ENCODE peak calls at places on chromosomes 7 and 10, in nine cellular contexts. H, T, W, Q, N, P, L, R and S are unnamed samples. For H3K4me1, the result is how much of the 10 kb centered on the place peaks cover.

GRCh38 chr10:88623835-88624234 is 37.3 kb downstream of the LIPJ start:
- DNase-seq in H (no peak), T (no peak), W (no peak), Q (no peak), N (no peak), P (no peak), L (no peak), R (no peak), S (no peak)

GRCh38 chr10:30931094-30931493 is 100.6 kb downstream of the ZNF438 start:
- DNase-seq in H (no peak), T (no peak), W (no peak), Q (no peak), N (no peak), P (no peak), L (no peak), R (no peak), S (no peak)

GRCh38 chr7:14395860-14396259 is 406.4 kb upstream of the ETV1 start:
- DNase-seq in H (no peak), T (no peak), W (no peak), Q (no peak), N (no peak), P (no peak), L (no peak), R (no peak), S (no peak)

GRCh38 chr10:33571616-33572015 is 237.1 kb upstream of the NRP1 start:
- DNase-seq in H (no peak), T (no peak), W (peak), Q (no peak), N (no peak), P (no peak), L (no peak), R (no peak), S (no peak)

GRCh38 chr7:132751282-132751647 is 175.0 kb upstream of the PLXNA4 start:
- DNase-seq in H (no peak), T (no peak), W (no peak), Q (no peak), N (no peak), P (no peak), L (no peak), R (no peak), S (no peak)

GRCh38 chr10:30758341-30758740 is 128.8 kb upstream of the LYZL2 start:
- DNase-seq in H (no peak), T (no peak), W (peak), Q (no peak), N (no peak), P (no peak), L (no peak), R (no peak), S (no peak)

GRCh38 chr7:124701955-124702354 is 63.6 kb downstream of the GPR37 start:
- DNase-seq in H (no peak), T (no peak), W (peak), Q (no peak), N (no peak), P (no peak), L (no peak), R (no peak), S (no peak)

GRCh38 chr7:21261627-21262564 is 166.0 kb upstream of the SP4 start:
- DNase-seq in H (peak), T (peak), W (peak), Q (no peak), N (peak), P (no peak), L (peak), R (no peak), S (no peak)

GRCh38 chr10:60901561-60902235 is 42.3 kb downstream of the RHOBTB1 start:
- DNase-seq in H (no peak), T (peak), W (no peak), Q (no peak), N (no peak), P (peak), L (peak), R (no peak), S (no peak)

GRCh38 chr7:3897430-3898385 is 596.7 kb downstream of the SDK1 start:
- DNase-seq in H (no peak), T (peak), W (peak), Q (no peak), N (peak), P (no peak), L (peak), R (no peak), S (no peak)

GRCh38 chr10:94038024-94038423 is 44.3 kb downstream of the PLCE1 start:
- DNase-seq in H (no peak), T (no peak), W (peak), Q (no peak), N (peak), P (no peak), L (no peak), R (no peak), S (no peak)

DNA sequence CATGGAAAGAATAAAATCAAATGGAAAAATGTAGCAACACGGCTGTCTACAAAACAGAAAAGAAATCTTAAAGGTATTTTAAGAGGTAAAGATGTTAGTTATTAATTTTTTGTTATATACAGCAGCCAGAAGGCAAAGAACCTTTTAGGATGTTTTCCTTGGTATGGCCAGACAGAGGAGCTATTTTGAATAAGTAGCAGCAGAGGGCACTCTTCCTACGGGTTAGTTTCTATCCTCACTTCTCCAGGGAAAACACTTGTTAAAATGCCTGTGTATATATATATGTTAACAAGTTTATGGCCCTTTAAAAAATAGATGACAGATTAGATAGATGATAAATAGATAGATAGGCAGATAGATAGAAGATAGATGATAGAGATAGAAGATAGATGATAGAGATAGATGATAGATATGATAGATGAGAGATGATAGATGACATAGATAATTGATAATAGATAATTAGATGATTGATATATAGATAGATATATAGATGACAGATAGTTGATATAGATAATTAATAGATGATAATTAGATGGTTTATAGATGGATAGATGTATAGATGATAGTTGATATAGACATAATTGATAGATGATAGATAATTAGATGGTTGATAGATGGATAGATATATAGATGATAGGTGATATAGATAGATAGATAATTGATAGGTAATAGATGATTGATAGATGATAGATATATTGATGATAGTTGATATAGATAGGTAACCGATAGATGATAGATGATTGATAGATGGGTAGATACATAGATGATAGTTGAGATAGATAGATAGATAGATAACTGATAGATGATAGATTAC is 57.8 kb upstream of the WIPF3 start:
- DNase-seq in H (no peak), T (no peak), W (peak), Q (no peak), N (peak), P (no peak), L (peak), R (no peak), S (no peak)
- TF ChIP-seq CTCF in H (peak), T (no peak), W (peak), Q (peak), N (peak), P (peak), L (peak), R (peak), S (peak)

DNA sequence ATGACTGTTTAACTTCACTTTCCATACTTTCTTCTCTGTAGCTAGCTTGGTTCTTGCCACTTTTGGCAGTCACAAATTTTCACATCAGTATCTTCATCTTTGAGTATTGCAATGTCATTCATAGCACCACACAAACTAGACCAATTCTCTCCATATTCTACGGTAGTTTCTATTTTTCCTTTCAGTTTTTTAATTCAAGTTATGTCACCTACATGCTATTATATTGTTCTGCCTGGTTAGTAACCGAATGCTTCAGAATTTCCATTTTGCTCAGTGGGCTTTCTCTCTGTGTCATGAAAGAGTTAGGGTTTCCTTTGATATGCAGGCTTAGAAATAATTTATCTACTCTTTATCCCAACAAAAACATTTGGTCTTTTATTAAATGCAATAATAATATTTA is 896.5 kb downstream of the GATA3 start:
- DNase-seq in H (no peak), T (no peak), W (no peak), Q (no peak), N (no peak), P (no peak), L (no peak), R (no peak), S (no peak)
- H3K4me1 ChIP-seq in H (under half), T (under half), W (under half), Q (under half), N (under half), P (under half), L (under half), R (under half), S (under half)

GRCh38 chr7:101862280-101863220 is 45.1 kb downstream of the CUX1 start:
- DNase-seq in H (no peak), T (no peak), W (peak), Q (no peak), N (no peak), P (no peak), L (no peak), R (no peak), S (peak)
- TF ChIP-seq CTCF in H (no peak), T (no peak), W (no peak), Q (no peak), N (no peak), P (no peak), L (no peak), R (no peak), S (no peak)

DNA sequence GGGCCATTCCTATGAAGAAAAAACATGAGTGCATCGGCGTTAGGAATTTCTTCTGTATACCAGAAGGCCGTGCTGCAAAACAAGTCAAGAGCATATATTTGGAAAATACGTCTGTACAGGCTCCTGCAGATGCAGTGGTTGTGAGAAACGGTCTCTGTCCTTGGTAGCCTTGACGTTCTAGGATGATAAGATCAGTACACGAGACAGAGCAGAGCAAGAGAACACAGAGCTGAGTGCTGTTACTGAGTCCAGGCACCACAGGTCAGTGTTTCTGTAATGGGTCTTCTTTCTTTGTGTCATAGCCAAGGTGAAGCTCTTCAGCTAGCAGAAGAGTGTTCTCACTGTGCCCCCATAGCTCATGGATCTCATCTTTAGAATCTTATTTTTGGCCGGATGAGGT is 62.8 kb downstream of the WDR37 start:
- DNase-seq in H (no peak), T (no peak), W (no peak), Q (no peak), N (no peak), P (no peak), L (no peak), R (no peak), S (no peak)
- H3K4me1 ChIP-seq in H (under half), T (under half), W (under half), Q (under half), N (under half), P (under half), L (under half), R (under half), S (under half)

DNA sequence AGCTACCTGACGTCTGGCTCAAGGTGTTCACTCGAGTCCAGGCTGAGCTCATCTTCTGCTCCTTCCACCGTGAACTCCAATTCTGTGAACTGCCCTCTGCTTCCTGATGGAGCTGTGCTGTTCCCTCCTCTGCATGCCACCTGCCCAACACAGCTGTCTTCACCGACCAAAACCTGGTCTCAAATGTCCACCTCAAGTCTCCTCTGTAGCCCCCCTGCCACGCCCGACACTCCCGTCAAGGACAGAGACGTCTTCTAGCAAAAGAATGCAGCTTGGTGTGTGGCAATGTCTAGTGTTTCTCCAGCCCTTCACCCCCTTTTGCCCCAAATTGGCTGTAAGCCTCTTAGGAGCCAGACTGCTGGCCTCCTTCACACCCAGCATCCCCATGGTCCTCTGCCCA is 305.1 kb downstream of the DNAJB6 start:
- DNase-seq in H (no peak), T (no peak), W (no peak), Q (peak), N (no peak), P (no peak), L (no peak), R (no peak), S (no peak)
- TF ChIP-seq CTCF in H (no peak), T (no peak), W (no peak), Q (no peak), N (no peak), P (no peak), L (no peak), R (no peak), S (no peak)

GRCh38 chr10:80160361-80161128 is 28.0 kb downstream of the PLAC9 start:
- DNase-seq in H (no peak), T (no peak), W (no peak), Q (no peak), N (no peak), P (no peak), L (no peak), R (no peak), S (no peak)
- H3K4me1 ChIP-seq in H (under half), T (half or more), W (half or more), Q (under half), N (under half), P (under half), L (under half), R (under half), S (under half)

GRCh38 chr7:142300689-142301088 is 42.8 kb upstream of the PRSS58 start:
- DNase-seq in H (peak), T (no peak), W (no peak), Q (no peak), N (no peak), P (no peak), L (no peak), R (no peak), S (no peak)

GRCh38 chr7:142301923-142302550 is 44.2 kb upstream of the PRSS58 start:
- DNase-seq in H (no peak), T (no peak), W (no peak), Q (no peak), N (no peak), P (no peak), L (no peak), R (no peak), S (no peak)

GRCh38 chr7:142301299-142301698 is 43.4 kb upstream of the PRSS58 start:
- DNase-seq in H (no peak), T (no peak), W (no peak), Q (no peak), N (no peak), P (no peak), L (no peak), R (no peak), S (no peak)

GRCh38 chr7:142307246-142307900 is 49.5 kb upstream of the PRSS58 start:
- DNase-seq in H (no peak), T (no peak), W (no peak), Q (no peak), N (no peak), P (no peak), L (no peak), R (no peak), S (no peak)

DNA sequence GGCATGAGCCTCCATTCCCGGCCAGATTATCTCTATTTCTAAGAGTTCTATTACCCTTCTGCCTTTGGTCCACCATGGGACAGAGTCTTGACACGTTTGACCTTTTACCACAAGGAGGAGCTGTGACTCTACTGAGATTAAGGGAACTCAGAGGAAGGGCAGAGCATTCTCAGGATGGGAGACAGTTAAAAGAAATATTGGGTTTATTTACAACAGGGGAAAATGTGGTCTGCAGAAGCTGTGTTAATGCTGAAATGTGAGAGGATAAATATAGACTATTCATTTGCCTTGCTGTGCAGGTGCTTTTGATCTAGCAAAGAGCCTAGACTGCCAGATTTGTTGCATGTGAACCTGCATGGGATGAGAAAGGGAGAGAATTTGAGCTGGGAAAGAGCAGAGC is 45.8 kb upstream of the PRSS58 start:
- DNase-seq in H (no peak), T (no peak), W (no peak), Q (no peak), N (no peak), P (no peak), L (no peak), R (no peak), S (no peak)
- TF ChIP-seq CTCF in H (peak), T (no peak), W (peak), Q (peak), N (peak), P (peak), L (no peak), R (no peak), S (no peak)

DNA sequence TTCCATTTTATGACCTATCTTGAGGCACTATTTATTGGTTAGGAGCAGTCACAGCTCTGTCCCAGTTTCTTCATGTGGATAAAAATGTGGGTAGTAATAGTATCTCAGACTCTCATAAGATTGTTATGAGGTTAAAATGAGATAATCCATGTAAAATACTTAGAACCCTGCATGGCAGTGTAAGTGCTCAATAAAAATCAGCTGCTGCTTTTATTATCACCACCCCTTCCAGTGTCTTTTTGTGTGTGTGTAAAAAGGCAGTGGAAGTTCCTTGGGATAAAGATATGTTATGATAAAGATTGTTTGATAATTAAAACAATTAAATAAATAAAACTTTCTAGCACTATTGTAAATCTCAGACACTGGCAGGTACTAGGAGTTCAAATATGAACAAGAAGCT is 15.5 kb downstream of the TES start:
- DNase-seq in H (no peak), T (no peak), W (no peak), Q (no peak), N (no peak), P (no peak), L (no peak), R (no peak), S (no peak)
- H3K4me1 ChIP-seq in H (under half), T (under half), W (under half), Q (under half), N (half or more), P (under half), L (under half), R (under half), S (half or more)